ENCODE peak calls at places on chromosome 2, in seven cellular contexts. One of them, this sample, is unnamed.
A peak's percentile ranks its signal among the peaks of the same experiment; 100 is the strongest.

GRCh38 chr2:223737207-223737606 is 100.2 kb downstream of the AP1S3 start:
- DNase-seq in HTR-8/SVneo: no peak
- DNase-seq in skeletal muscle cell: no peak
- DNase-seq in OCI-LY7: no peak
- DNase-seq in NB4: no peak
- DNase-seq in NCI-H187 treated with DMSO at 0.1 percent for 48 hours: no peak
- DNase-seq in iris pigment epithelial cell: no peak
- DNase-seq in this sample: no peak

GRCh38 chr2:45851576-45852304 is 200.3 kb downstream of the PRKCE start:
- DNase-seq in HTR-8/SVneo: peak; percentile 66
- DNase-seq in skeletal muscle cell: no peak
- DNase-seq in OCI-LY7: no peak
- DNase-seq in NB4: peak; percentile 50
- DNase-seq in NCI-H187 treated with DMSO at 0.1 percent for 48 hours: no peak
- DNase-seq in iris pigment epithelial cell: peak; percentile 70
- DNase-seq in this sample: no peak

GRCh38 chr2:139992078-139992477 is 1211.9 kb upstream of the NXPH2 start:
- DNase-seq in HTR-8/SVneo: no peak
- DNase-seq in skeletal muscle cell: no peak
- DNase-seq in OCI-LY7: no peak
- DNase-seq in NB4: peak; percentile 12
- DNase-seq in NCI-H187 treated with DMSO at 0.1 percent for 48 hours: no peak
- DNase-seq in iris pigment epithelial cell: no peak
- DNase-seq in this sample: no peak

GRCh38 chr2:120942658-120943057 is 207.0 kb downstream of the GLI2 start:
- DNase-seq in HTR-8/SVneo: no peak
- DNase-seq in skeletal muscle cell: no peak
- DNase-seq in OCI-LY7: no peak
- DNase-seq in NB4: no peak
- DNase-seq in NCI-H187 treated with DMSO at 0.1 percent for 48 hours: no peak
- DNase-seq in iris pigment epithelial cell: no peak
- DNase-seq in this sample: no peak

GRCh38 chr2:226673314-226673723 is 126.3 kb downstream of the IRS1 start:
- DNase-seq in HTR-8/SVneo: peak; percentile 56
- DNase-seq in skeletal muscle cell: no peak
- DNase-seq in OCI-LY7: no peak
- DNase-seq in NB4: no peak
- DNase-seq in NCI-H187 treated with DMSO at 0.1 percent for 48 hours: no peak
- DNase-seq in iris pigment epithelial cell: peak; percentile 95
- DNase-seq in this sample: no peak

GRCh38 chr2:212919238-212919637 is 232.2 kb downstream of the IKZF2 start:
- DNase-seq in HTR-8/SVneo: no peak
- DNase-seq in skeletal muscle cell: no peak
- DNase-seq in OCI-LY7: no peak
- DNase-seq in NB4: no peak
- DNase-seq in NCI-H187 treated with DMSO at 0.1 percent for 48 hours: peak; percentile 29
- DNase-seq in iris pigment epithelial cell: no peak
- DNase-seq in this sample: no peak

GRCh38 chr2:149291881-149292280 is 38.5 kb upstream of the LYPD6 start:
- DNase-seq in HTR-8/SVneo: no peak
- DNase-seq in skeletal muscle cell: no peak
- DNase-seq in OCI-LY7: no peak
- DNase-seq in NB4: no peak
- DNase-seq in NCI-H187 treated with DMSO at 0.1 percent for 48 hours: no peak
- DNase-seq in iris pigment epithelial cell: no peak
- DNase-seq in this sample: no peak

GRCh38 chr2:207711750-207712487 is 479 bp downstream of the CCNYL1 start:
- DNase-seq in HTR-8/SVneo: peak; percentile 41
- DNase-seq in skeletal muscle cell: peak; percentile 5
- DNase-seq in OCI-LY7: peak; percentile 76
- DNase-seq in NB4: peak; percentile 72
- DNase-seq in NCI-H187 treated with DMSO at 0.1 percent for 48 hours: no peak
- DNase-seq in iris pigment epithelial cell: peak; percentile 43
- DNase-seq in this sample: no peak

GRCh38 chr2:174158003-174158402 is 90.3 kb downstream of the OLA1 start:
- DNase-seq in HTR-8/SVneo: peak; percentile 54
- DNase-seq in skeletal muscle cell: no peak
- DNase-seq in OCI-LY7: peak; percentile 54
- DNase-seq in NB4: peak; percentile 55
- DNase-seq in NCI-H187 treated with DMSO at 0.1 percent for 48 hours: no peak
- DNase-seq in iris pigment epithelial cell: peak; percentile 55
- DNase-seq in this sample: no peak

GRCh38 chr2:46852124-46852523 is 63.5 kb downstream of the MCFD2 start:
- DNase-seq in HTR-8/SVneo: no peak
- DNase-seq in skeletal muscle cell: no peak
- DNase-seq in OCI-LY7: no peak
- DNase-seq in NB4: no peak
- DNase-seq in NCI-H187 treated with DMSO at 0.1 percent for 48 hours: no peak
- DNase-seq in iris pigment epithelial cell: no peak
- DNase-seq in this sample: no peak

GRCh38 chr2:201471732-201472395 is 20.3 kb downstream of the STRADB start:
- DNase-seq in HTR-8/SVneo: no peak
- DNase-seq in skeletal muscle cell: peak; percentile 33
- DNase-seq in OCI-LY7: no peak
- DNase-seq in NB4: no peak
- DNase-seq in NCI-H187 treated with DMSO at 0.1 percent for 48 hours: no peak
- DNase-seq in iris pigment epithelial cell: peak; percentile 90
- DNase-seq in this sample: no peak

GRCh38 chr2:141766225-141766624 is 364.6 kb downstream of the LRP1B start:
- DNase-seq in HTR-8/SVneo: no peak
- DNase-seq in skeletal muscle cell: no peak
- DNase-seq in OCI-LY7: no peak
- DNase-seq in NB4: no peak
- DNase-seq in NCI-H187 treated with DMSO at 0.1 percent for 48 hours: peak; percentile 19
- DNase-seq in iris pigment epithelial cell: no peak
- DNase-seq in this sample: no peak

GRCh38 chr2:207706936-207707860 is 4.2 kb upstream of the CCNYL1 start:
- DNase-seq in HTR-8/SVneo: no peak
- DNase-seq in skeletal muscle cell: no peak
- DNase-seq in OCI-LY7: no peak
- DNase-seq in NB4: peak; percentile 35
- DNase-seq in NCI-H187 treated with DMSO at 0.1 percent for 48 hours: no peak
- DNase-seq in iris pigment epithelial cell: no peak
- DNase-seq in this sample: no peak

GRCh38 chr2:133787651-133788050 is 219.4 kb upstream of the NCKAP5 start:
- DNase-seq in HTR-8/SVneo: no peak
- DNase-seq in skeletal muscle cell: no peak
- DNase-seq in OCI-LY7: no peak
- DNase-seq in NB4: no peak
- DNase-seq in NCI-H187 treated with DMSO at 0.1 percent for 48 hours: no peak
- DNase-seq in iris pigment epithelial cell: no peak
- DNase-seq in this sample: no peak

GRCh38 chr2:102520009-102520408 is 47.0 kb downstream of the SLC9A4 start:
- DNase-seq in HTR-8/SVneo: peak; percentile 11
- DNase-seq in skeletal muscle cell: no peak
- DNase-seq in OCI-LY7: peak; percentile 8
- DNase-seq in NB4: peak; percentile 60
- DNase-seq in NCI-H187 treated with DMSO at 0.1 percent for 48 hours: no peak
- DNase-seq in iris pigment epithelial cell: peak; percentile 44
- DNase-seq in this sample: no peak

GRCh38 chr2:234701841-234702240 is 205.0 kb upstream of the ARL4C start:
- DNase-seq in HTR-8/SVneo: no peak
- DNase-seq in skeletal muscle cell: no peak
- DNase-seq in OCI-LY7: no peak
- DNase-seq in NB4: no peak
- DNase-seq in NCI-H187 treated with DMSO at 0.1 percent for 48 hours: no peak
- DNase-seq in iris pigment epithelial cell: no peak
- DNase-seq in this sample: no peak

GRCh38 chr2:18551623-18552022 is 8.8 kb downstream of the RDH14 start:
- DNase-seq in HTR-8/SVneo: no peak
- DNase-seq in skeletal muscle cell: no peak
- DNase-seq in OCI-LY7: no peak
- DNase-seq in NB4: no peak
- DNase-seq in NCI-H187 treated with DMSO at 0.1 percent for 48 hours: no peak
- DNase-seq in iris pigment epithelial cell: no peak
- DNase-seq in this sample: no peak

GRCh38 chr2:96970248-96970875 is 16.0 kb downstream of the FAM178B start:
- DNase-seq in HTR-8/SVneo: no peak
- DNase-seq in skeletal muscle cell: no peak
- DNase-seq in OCI-LY7: no peak
- DNase-seq in NB4: peak; percentile 51
- DNase-seq in NCI-H187 treated with DMSO at 0.1 percent for 48 hours: no peak
- DNase-seq in iris pigment epithelial cell: no peak
- DNase-seq in this sample: no peak

GRCh38 chr2:149422337-149422990 is 92.1 kb downstream of the LYPD6 start:
- DNase-seq in HTR-8/SVneo: no peak
- DNase-seq in skeletal muscle cell: no peak
- DNase-seq in OCI-LY7: no peak
- DNase-seq in NB4: no peak
- DNase-seq in NCI-H187 treated with DMSO at 0.1 percent for 48 hours: no peak
- DNase-seq in iris pigment epithelial cell: peak; percentile 56
- DNase-seq in this sample: no peak

GRCh38 chr2:98532761-98533160 is 75.6 kb downstream of the COA5 start:
- DNase-seq in HTR-8/SVneo: no peak
- DNase-seq in skeletal muscle cell: no peak
- DNase-seq in OCI-LY7: no peak
- DNase-seq in NB4: no peak
- DNase-seq in NCI-H187 treated with DMSO at 0.1 percent for 48 hours: peak; percentile 26
- DNase-seq in iris pigment epithelial cell: no peak
- DNase-seq in this sample: no peak

GRCh38 chr2:35873921-35874320 is 481.7 kb upstream of the CRIM1 start:
- DNase-seq in HTR-8/SVneo: no peak
- DNase-seq in skeletal muscle cell: no peak
- DNase-seq in OCI-LY7: no peak
- DNase-seq in NB4: peak; percentile 21
- DNase-seq in NCI-H187 treated with DMSO at 0.1 percent for 48 hours: no peak
- DNase-seq in iris pigment epithelial cell: no peak
- DNase-seq in this sample: no peak

GRCh38 chr2:238897911-238898311 is 50.0 kb downstream of the TWIST2 start:
- DNase-seq in HTR-8/SVneo: no peak
- DNase-seq in skeletal muscle cell: no peak
- DNase-seq in OCI-LY7: no peak
- DNase-seq in NB4: no peak
- DNase-seq in NCI-H187 treated with DMSO at 0.1 percent for 48 hours: no peak
- DNase-seq in iris pigment epithelial cell: no peak
- DNase-seq in this sample: no peak

GRCh38 chr2:40507429-40507828 is 55.5 kb upstream of the SLC8A1 start:
- DNase-seq in HTR-8/SVneo: no peak
- DNase-seq in skeletal muscle cell: no peak
- DNase-seq in OCI-LY7: peak; percentile 55
- DNase-seq in NB4: peak; percentile 43
- DNase-seq in NCI-H187 treated with DMSO at 0.1 percent for 48 hours: no peak
- DNase-seq in iris pigment epithelial cell: no peak
- DNase-seq in this sample: no peak

GRCh38 chr2:226772389-226773179 is 27.0 kb downstream of the IRS1 start:
- DNase-seq in HTR-8/SVneo: no peak
- DNase-seq in skeletal muscle cell: no peak
- DNase-seq in OCI-LY7: peak; percentile 95
- DNase-seq in NB4: peak; percentile 94
- DNase-seq in NCI-H187 treated with DMSO at 0.1 percent for 48 hours: no peak
- DNase-seq in iris pigment epithelial cell: peak; percentile 65
- DNase-seq in this sample: no peak